ENCODE peak calls at places on chromosomes 5 and 9, in seven cellular contexts. One of them, this sample, is unnamed.

GRCh38 chr9:22097712-22098111 is 88.6 kb upstream of the CDKN2B start:
- DNase-seq in fibroblast of lung: peak
- DNase-seq in kidney: no peak
- DNase-seq in PC-3: peak
- DNase-seq in neuronal stem cell: no peak
- DNase-seq in astrocyte: peak
- DNase-seq in mesendoderm: peak
- DNase-seq in this sample: no peak

GRCh38 chr5:34831328-34831727 is 7.6 kb upstream of the TTC23L start:
- DNase-seq in mesendoderm: no peak
- DNase-seq in fibroblast of lung: no peak
- DNase-seq in astrocyte: no peak
- DNase-seq in PC-3: no peak
- DNase-seq in kidney: no peak
- DNase-seq in neuronal stem cell: no peak
- DNase-seq in this sample: no peak

GRCh38 chr9:37902804-37903580 is 935 bp downstream of the SLC25A51 start:
- DNase-seq in kidney: no peak
- DNase-seq in mesendoderm: peak
- DNase-seq in fibroblast of lung: peak
- DNase-seq in PC-3: peak
- DNase-seq in astrocyte: peak
- DNase-seq in neuronal stem cell: peak
- DNase-seq in this sample: no peak

GRCh38 chr5:149757186-149757950 is 27.3 kb downstream of the PPARGC1B start:
- DNase-seq in kidney: peak
- DNase-seq in neuronal stem cell: no peak
- DNase-seq in PC-3: no peak
- DNase-seq in astrocyte: no peak
- DNase-seq in fibroblast of lung: no peak
- DNase-seq in mesendoderm: no peak
- DNase-seq in this sample: no peak

GRCh38 chr9:131837316-131837715 is 97.4 kb upstream of the RAPGEF1 start:
- DNase-seq in PC-3: peak
- DNase-seq in fibroblast of lung: no peak
- DNase-seq in mesendoderm: peak
- DNase-seq in neuronal stem cell: no peak
- DNase-seq in astrocyte: no peak
- DNase-seq in kidney: peak
- DNase-seq in this sample: peak

GRCh38 chr5:123879071-123879470 is 367.1 kb downstream of the CSNK1G3 start:
- DNase-seq in mesendoderm: peak
- DNase-seq in fibroblast of lung: no peak
- DNase-seq in astrocyte: no peak
- DNase-seq in neuronal stem cell: no peak
- DNase-seq in PC-3: no peak
- DNase-seq in kidney: no peak
- DNase-seq in this sample: peak

GRCh38 chr5:136979131-136979530 is 520.0 kb downstream of the SPOCK1 start:
- DNase-seq in PC-3: no peak
- DNase-seq in astrocyte: peak
- DNase-seq in fibroblast of lung: no peak
- DNase-seq in mesendoderm: no peak
- DNase-seq in kidney: no peak
- DNase-seq in neuronal stem cell: no peak
- DNase-seq in this sample: no peak

GRCh38 chr9:5982352-5982751 is 33.1 kb downstream of the RANBP6 start:
- DNase-seq in PC-3: no peak
- DNase-seq in mesendoderm: no peak
- DNase-seq in fibroblast of lung: peak
- DNase-seq in kidney: no peak
- DNase-seq in astrocyte: no peak
- DNase-seq in neuronal stem cell: no peak
- DNase-seq in this sample: no peak

GRCh38 chr9:70390922-70391321 is 23.5 kb downstream of the KLF9 start:
- DNase-seq in astrocyte: peak
- DNase-seq in PC-3: no peak
- DNase-seq in fibroblast of lung: peak
- DNase-seq in mesendoderm: peak
- DNase-seq in kidney: no peak
- DNase-seq in neuronal stem cell: no peak
- DNase-seq in this sample: no peak

GRCh38 chr5:6449465-6450158 is 953 bp downstream of the UBE2QL1 start:
- DNase-seq in PC-3: no peak
- DNase-seq in kidney: no peak
- DNase-seq in mesendoderm: no peak
- DNase-seq in neuronal stem cell: no peak
- DNase-seq in fibroblast of lung: no peak
- DNase-seq in astrocyte: no peak
- DNase-seq in this sample: no peak
- H3K9ac ChIP-seq in PC-3: peak
- H3K9ac ChIP-seq in kidney: no peak
- H3K9ac ChIP-seq in mesendoderm: no peak
- H3K9ac ChIP-seq in neuronal stem cell: peak
- H3K9ac ChIP-seq in fibroblast of lung: no peak
- H3K9ac ChIP-seq in astrocyte: no peak
- H3K9ac ChIP-seq in this sample: no peak

DNA sequence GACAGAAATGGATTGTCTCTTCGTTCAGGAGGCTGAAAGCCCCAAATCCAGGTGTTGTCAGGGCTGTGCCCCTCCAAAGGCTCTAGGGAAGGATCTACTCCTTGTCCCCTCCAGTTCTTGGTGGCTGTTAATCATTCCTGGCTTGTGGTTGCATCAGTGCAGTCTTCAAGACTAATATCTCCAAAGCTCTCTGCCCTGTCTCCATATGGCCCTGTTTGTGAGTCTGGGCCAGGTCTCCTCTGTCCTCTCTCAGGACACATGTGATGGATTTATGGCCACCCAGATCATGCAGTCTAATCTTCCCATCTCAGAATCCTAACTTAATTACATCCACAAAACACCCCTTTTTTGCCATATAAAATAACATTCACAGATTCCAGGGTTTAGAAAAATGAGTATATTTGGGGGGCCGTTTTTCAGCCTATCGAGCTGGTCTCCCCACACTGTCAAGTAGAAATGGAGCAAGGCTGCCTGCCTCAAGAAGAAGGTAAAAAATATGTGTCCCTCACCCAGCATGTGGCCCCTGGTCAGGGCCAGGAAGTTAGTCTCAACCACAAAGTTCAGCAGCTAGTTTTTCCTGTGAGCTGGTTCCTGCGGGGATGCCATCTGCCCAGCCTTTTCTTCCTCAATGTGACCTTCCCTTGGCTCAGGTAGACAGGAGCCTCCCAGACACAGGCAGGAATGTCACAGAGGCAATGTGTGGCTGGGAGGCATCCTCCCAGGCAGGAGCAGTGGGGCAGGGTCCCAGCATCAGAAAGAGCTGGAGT is 509.4 kb downstream of the IRX1 start:
- DNase-seq in mesendoderm: no peak
- DNase-seq in neuronal stem cell: no peak
- DNase-seq in fibroblast of lung: no peak
- DNase-seq in PC-3: no peak
- DNase-seq in kidney: no peak
- DNase-seq in astrocyte: no peak
- DNase-seq in this sample: no peak
- H3K9ac ChIP-seq in mesendoderm: no peak
- H3K9ac ChIP-seq in neuronal stem cell: no peak
- H3K9ac ChIP-seq in fibroblast of lung: no peak
- H3K9ac ChIP-seq in PC-3: no peak
- H3K9ac ChIP-seq in kidney: no peak
- H3K9ac ChIP-seq in astrocyte: no peak
- H3K9ac ChIP-seq in this sample: no peak

GRCh38 chr9:137621131-137621757 is 2.4 kb downstream of the EHMT1 start:
- DNase-seq in mesendoderm: no peak
- DNase-seq in neuronal stem cell: no peak
- DNase-seq in PC-3: peak
- DNase-seq in astrocyte: no peak
- DNase-seq in kidney: no peak
- DNase-seq in fibroblast of lung: peak
- DNase-seq in this sample: no peak
- H3K9ac ChIP-seq in mesendoderm: no peak
- H3K9ac ChIP-seq in neuronal stem cell: no peak
- H3K9ac ChIP-seq in PC-3: no peak
- H3K9ac ChIP-seq in astrocyte: no peak
- H3K9ac ChIP-seq in kidney: no peak
- H3K9ac ChIP-seq in fibroblast of lung: no peak
- H3K9ac ChIP-seq in this sample: no peak

DNA sequence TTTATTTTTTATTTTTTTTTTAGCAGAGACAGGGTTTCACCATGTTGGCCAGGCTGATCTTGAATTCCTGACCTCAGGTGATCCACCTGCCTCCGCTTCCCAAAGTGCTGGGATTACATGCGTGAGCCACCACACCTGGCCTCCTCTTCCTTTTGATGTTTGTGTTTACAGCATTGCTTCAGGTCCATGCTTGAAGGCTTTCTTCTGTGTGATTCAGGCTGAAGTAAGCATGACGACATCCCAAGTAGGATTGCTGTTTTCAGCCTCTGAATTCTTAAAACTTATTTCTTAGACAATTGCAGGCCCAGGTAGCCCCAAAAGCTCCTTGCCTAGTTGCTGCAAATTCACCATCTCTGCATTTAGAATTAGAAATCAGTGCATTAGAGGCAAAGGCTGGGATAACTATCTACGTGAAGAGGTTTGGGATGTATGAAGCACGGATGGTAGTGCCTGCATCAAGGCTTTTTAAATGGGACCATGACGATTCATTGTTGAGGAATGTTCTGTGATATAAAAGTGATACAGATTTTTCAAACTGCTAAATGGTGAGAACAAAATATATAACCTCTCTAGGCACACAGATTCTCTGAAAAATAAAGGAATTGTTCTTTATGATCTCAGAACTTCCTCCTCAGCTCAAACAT is 3.0 kb upstream of the ETF1 start:
- DNase-seq in kidney: no peak
- DNase-seq in neuronal stem cell: no peak
- DNase-seq in fibroblast of lung: no peak
- DNase-seq in PC-3: no peak
- DNase-seq in mesendoderm: no peak
- DNase-seq in astrocyte: no peak
- DNase-seq in this sample: no peak
- H3K9ac ChIP-seq in kidney: no peak
- H3K9ac ChIP-seq in neuronal stem cell: no peak
- H3K9ac ChIP-seq in fibroblast of lung: no peak
- H3K9ac ChIP-seq in PC-3: no peak
- H3K9ac ChIP-seq in mesendoderm: no peak
- H3K9ac ChIP-seq in astrocyte: peak
- H3K9ac ChIP-seq in this sample: peak

GRCh38 chr9:129548571-129549135 is 72.2 kb downstream of the C9orf50 start:
- DNase-seq in kidney: peak
- DNase-seq in astrocyte: no peak
- DNase-seq in mesendoderm: no peak
- DNase-seq in PC-3: no peak
- DNase-seq in neuronal stem cell: no peak
- DNase-seq in fibroblast of lung: no peak
- DNase-seq in this sample: no peak

GRCh38 chr9:129549684-129550083 is 71.2 kb downstream of the C9orf50 start:
- DNase-seq in mesendoderm: no peak
- DNase-seq in fibroblast of lung: peak
- DNase-seq in PC-3: no peak
- DNase-seq in kidney: peak
- DNase-seq in astrocyte: peak
- DNase-seq in neuronal stem cell: no peak
- DNase-seq in this sample: peak

GRCh38 chr9:129549139-129549538 is 71.8 kb downstream of the C9orf50 start:
- DNase-seq in mesendoderm: no peak
- DNase-seq in PC-3: no peak
- DNase-seq in kidney: peak
- DNase-seq in neuronal stem cell: no peak
- DNase-seq in astrocyte: no peak
- DNase-seq in fibroblast of lung: peak
- DNase-seq in this sample: no peak

GRCh38 chr9:129551393-129551973 is 69.4 kb downstream of the C9orf50 start:
- DNase-seq in neuronal stem cell: no peak
- DNase-seq in mesendoderm: no peak
- DNase-seq in astrocyte: no peak
- DNase-seq in PC-3: no peak
- DNase-seq in fibroblast of lung: no peak
- DNase-seq in kidney: peak
- DNase-seq in this sample: no peak

DNA sequence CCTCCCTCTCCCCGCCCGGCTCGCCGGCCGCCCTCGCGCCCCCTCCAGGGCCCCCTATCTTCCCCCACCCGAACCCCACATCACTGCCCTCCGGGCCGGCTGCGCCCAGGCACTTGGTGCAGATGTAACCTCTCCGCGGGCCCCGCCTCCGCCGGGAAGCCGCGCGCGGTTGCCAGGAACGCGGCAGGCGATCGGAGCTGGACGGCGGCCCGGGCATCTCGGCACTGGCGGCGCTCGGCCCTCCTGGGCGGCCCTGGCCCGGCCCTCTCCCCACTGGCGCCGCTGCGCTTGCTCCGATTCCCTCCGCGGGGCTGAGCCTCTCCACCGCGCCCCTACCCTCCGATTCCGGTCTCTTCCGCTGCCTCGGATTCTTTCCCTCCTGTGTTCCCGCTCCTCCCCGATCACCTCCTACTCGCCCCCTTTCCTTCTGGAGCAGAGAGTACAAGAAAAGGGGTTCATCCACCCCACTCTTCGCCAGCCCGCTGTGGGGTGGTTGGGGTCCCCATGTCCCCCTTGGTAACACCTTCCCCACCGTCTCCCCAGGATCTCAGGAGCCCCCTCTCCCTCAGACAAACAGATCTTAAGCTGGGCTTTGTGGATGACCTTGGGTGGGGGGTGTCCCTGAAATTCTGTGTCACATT is 70.6 kb downstream of the C9orf50 start:
- DNase-seq in kidney: peak
- DNase-seq in neuronal stem cell: no peak
- DNase-seq in fibroblast of lung: peak
- DNase-seq in PC-3: peak
- DNase-seq in astrocyte: peak
- DNase-seq in mesendoderm: peak
- DNase-seq in this sample: peak
- H3K9ac ChIP-seq in kidney: peak
- H3K9ac ChIP-seq in neuronal stem cell: peak
- H3K9ac ChIP-seq in fibroblast of lung: peak
- H3K9ac ChIP-seq in PC-3: peak
- H3K9ac ChIP-seq in astrocyte: peak
- H3K9ac ChIP-seq in mesendoderm: peak
- H3K9ac ChIP-seq in this sample: peak

DNA sequence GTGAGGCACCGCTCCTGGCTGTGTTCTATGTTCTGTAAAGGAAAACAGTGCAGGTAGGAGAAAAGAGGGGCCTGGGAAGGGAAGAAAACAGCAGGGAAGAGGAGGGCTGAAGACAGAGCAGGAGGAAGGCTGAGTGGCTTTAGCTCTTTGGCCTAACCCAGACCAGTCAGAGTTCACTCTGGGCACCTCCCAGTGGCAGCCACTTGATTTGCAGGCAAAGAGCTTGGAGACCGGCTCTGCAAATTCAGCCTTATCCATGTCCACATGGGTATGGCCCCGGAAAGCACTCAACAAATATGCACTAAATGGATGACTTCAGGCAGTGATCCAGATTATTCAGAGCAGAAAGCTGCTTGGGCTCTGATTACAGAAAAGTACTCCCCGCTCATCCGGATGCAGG is 4.4 kb upstream of the RNU6ATAC start:
- DNase-seq in fibroblast of lung: no peak
- DNase-seq in neuronal stem cell: no peak
- DNase-seq in PC-3: no peak
- DNase-seq in kidney: no peak
- DNase-seq in mesendoderm: peak
- DNase-seq in astrocyte: no peak
- DNase-seq in this sample: no peak
- H3K9ac ChIP-seq in fibroblast of lung: no peak
- H3K9ac ChIP-seq in neuronal stem cell: no peak
- H3K9ac ChIP-seq in PC-3: no peak
- H3K9ac ChIP-seq in kidney: no peak
- H3K9ac ChIP-seq in mesendoderm: no peak
- H3K9ac ChIP-seq in astrocyte: no peak
- H3K9ac ChIP-seq in this sample: no peak

GRCh38 chr5:126377444-126377843 is 45.8 kb upstream of the GRAMD2B start:
- DNase-seq in kidney: no peak
- DNase-seq in astrocyte: peak
- DNase-seq in PC-3: no peak
- DNase-seq in neuronal stem cell: no peak
- DNase-seq in mesendoderm: no peak
- DNase-seq in fibroblast of lung: no peak
- DNase-seq in this sample: no peak
- H3K9ac ChIP-seq in kidney: no peak
- H3K9ac ChIP-seq in astrocyte: no peak
- H3K9ac ChIP-seq in PC-3: no peak
- H3K9ac ChIP-seq in neuronal stem cell: no peak
- H3K9ac ChIP-seq in mesendoderm: no peak
- H3K9ac ChIP-seq in fibroblast of lung: no peak
- H3K9ac ChIP-seq in this sample: no peak

This sample was measured in neural progenitor cell.